ENCODE peak calls at places on chromosome 21, in nine cellular contexts. I is EL; B is heart right ventricle; W is PC-3; Q is sciatic nerve; E is stimulated activated naive B cell treated with anti-CD40 and anti-IgM and Interleukin-4, amounts not matched to agents 10 μg/mL and 1 μg/mL and 100 μg/mL, for 72 hours; Z is A549; V is GM06990; S is ecto neural progenitor cell. P is an unnamed sample.

GRCh38 chr21:45769239-45769758 is 125.8 kb downstream of the PCBP3 start:
- DNase-seq in E (no peak), B (no peak), Q (peak; percentile 25), Z (no peak), V (no peak), W (no peak), I (no peak), S (peak; percentile 40), P (no peak)

GRCh38 chr21:43768868-43769167 is 7.3 kb downstream of the CSTB start:
- DNase-seq in Q (no peak), E (no peak), S (no peak), Z (no peak), B (no peak), V (no peak), W (no peak), I (no peak), P (no peak)

GRCh38 chr21:28971171-28971570 is 21.5 kb downstream of the LTN1 start:
- DNase-seq in B (no peak), I (peak; percentile 20), V (no peak), E (no peak), W (no peak), S (no peak), Q (no peak), Z (no peak), P (no peak)

GRCh38 chr21:44255519-44255981 is 6.1 kb downstream of the DNMT3L start:
- DNase-seq in W (no peak), V (no peak), Q (no peak), B (no peak), I (no peak), E (no peak), S (no peak), Z (no peak), P (no peak)

GRCh38 chr21:45768011-45768740 is 124.7 kb downstream of the PCBP3 start:
- DNase-seq in E (no peak), S (no peak), B (no peak), V (no peak), I (no peak), Q (peak; percentile 35), Z (no peak), W (no peak), P (no peak)

GRCh38 chr21:26115346-26115745 is 55.2 kb downstream of the APP start:
- DNase-seq in E (no peak), S (no peak), Q (no peak), I (no peak), B (no peak), V (no peak), W (peak; percentile 70), Z (no peak), P (no peak)

GRCh38 chr21:44893948-44894656 is 20.6 kb upstream of the PTTG1IP start:
- DNase-seq in Z (no peak), I (no peak), E (no peak), W (no peak), Q (no peak), B (no peak), V (no peak), S (no peak), P (no peak)

GRCh38 chr21:35075546-35075945 is 26.4 kb upstream of the RUNX1 start:
- DNase-seq in B (no peak), Z (no peak), I (peak; percentile 73), E (no peak), S (no peak), W (no peak), Q (no peak), V (no peak), P (peak; percentile 32)

GRCh38 chr21:38479641-38480515 is 18.4 kb downstream of the ERG start:
- DNase-seq in S (no peak), B (no peak), V (no peak), Z (no peak), I (no peak), E (no peak), W (no peak), Q (no peak), P (peak; percentile 64)

GRCh38 chr21:20377250-20377649 is 621.0 kb upstream of the NCAM2 start:
- DNase-seq in S (no peak), E (no peak), V (no peak), B (no peak), Q (no peak), Z (no peak), I (no peak), W (no peak), P (no peak)

GRCh38 chr21:28975401-28975800 is 17.3 kb downstream of the LTN1 start:
- DNase-seq in Z (no peak), E (no peak), S (no peak), Q (no peak), I (peak; percentile 46), W (no peak), B (no peak), V (no peak), P (no peak)

GRCh38 chr21:42695324-42696025 is 42.1 kb downstream of the PDE9A start:
- DNase-seq in W (peak; percentile 32), B (peak; percentile 42), Q (no peak), E (no peak), S (no peak), Z (no peak), I (peak; percentile 13), V (no peak), P (no peak)

GRCh38 chr21:31295676-31296075 is 48.4 kb downstream of the TIAM1 start:
- DNase-seq in V (no peak), E (no peak), B (no peak), I (no peak), Z (no peak), S (no peak), Q (no peak), W (no peak), P (no peak)

GRCh38 chr21:26736449-26736848 is 108.8 kb downstream of the ADAMTS1 start:
- DNase-seq in B (no peak), S (no peak), Z (no peak), W (no peak), I (peak; percentile 23), V (no peak), E (no peak), Q (no peak), P (no peak)

GRCh38 chr21:38306833-38307232 is 50.0 kb downstream of the KCNJ15 start:
- DNase-seq in Z (no peak), Q (no peak), B (no peak), S (no peak), I (peak; percentile 73), V (no peak), E (no peak), W (no peak), P (no peak)

GRCh38 chr21:31634993-31635392 is 24.5 kb upstream of the SOD1 start:
- DNase-seq in B (no peak), V (no peak), I (no peak), Q (no peak), Z (no peak), S (no peak), E (no peak), W (no peak), P (no peak)

GRCh38 chr21:27475363-27475955 is 508.6 kb upstream of the ADAMTS5 start:
- DNase-seq in I (no peak), Q (no peak), W (no peak), V (no peak), E (no peak), S (no peak), Z (no peak), B (no peak), P (no peak)

GRCh38 chr21:37257526-37257966 is 9.6 kb downstream of the VPS26C start:
- DNase-seq in Q (no peak), V (no peak), W (peak; percentile 47), I (peak; percentile 50), B (peak; percentile 21), E (no peak), S (no peak), Z (peak; percentile 5), P (peak; percentile 8)

GRCh38 chr21:41024341-41025056 is 143.5 kb upstream of the BACE2 start:
- DNase-seq in W (no peak), V (no peak), S (no peak), Q (no peak), B (no peak), I (no peak), E (no peak), Z (no peak), P (no peak)

GRCh38 chr21:45049725-45050359 is 24.5 kb upstream of the ADARB1 start:
- DNase-seq in E (no peak), B (no peak), S (no peak), Z (no peak), W (peak; percentile 10), Q (peak; percentile 46), V (no peak), I (no peak), P (no peak)

GRCh38 chr21:24204641-24205040 is 1402.6 kb downstream of the MRPL39 start:
- DNase-seq in Z (no peak), E (no peak), V (no peak), B (no peak), S (no peak), W (no peak), Q (no peak), I (no peak), P (no peak)

GRCh38 chr21:33121715-33122475 is 52.0 kb downstream of the OLIG1 start:
- DNase-seq in E (no peak), B (no peak), W (peak; percentile 34), V (no peak), Z (no peak), I (peak; percentile 21), Q (no peak), S (no peak), P (peak; percentile 55)

GRCh38 chr21:33059319-33059894 is 10.5 kb upstream of the OLIG1 start:
- DNase-seq in Z (no peak), E (no peak), Q (no peak), B (no peak), V (no peak), S (no peak), W (no peak), I (no peak), P (no peak)

GRCh38 chr21:35850542-35851103 is 209.7 kb downstream of the SETD4 start:
- DNase-seq in Q (no peak), V (peak; percentile 8), B (no peak), W (no peak), Z (no peak), I (peak; percentile 7), S (no peak), E (no peak), P (no peak)

GRCh38 chr21:16420086-16420724 is 690.4 kb downstream of the USP25 start:
- DNase-seq in S (no peak), V (no peak), E (no peak), Q (peak; percentile 66), B (peak; percentile 64), W (no peak), I (peak; percentile 44), Z (no peak), P (peak; percentile 2)

GRCh38 chr21:24470852-24471251 is 1136.4 kb downstream of the MRPL39 start:
- DNase-seq in Q (no peak), B (no peak), I (no peak), E (no peak), Z (no peak), V (no peak), S (no peak), W (no peak), P (no peak)

GRCh38 chr21:45952974-45953373 is 28.6 kb upstream of the COL6A1 start:
- DNase-seq in I (no peak), S (no peak), B (no peak), W (no peak), V (no peak), Q (no peak), Z (no peak), E (no peak), P (no peak)

GRCh38 chr21:39377444-39378050 is 28.7 kb upstream of the HMGN1 start:
- DNase-seq in V (no peak), E (no peak), Q (no peak), Z (no peak), B (no peak), W (peak; percentile 60), S (no peak), I (no peak), P (no peak)

GRCh38 chr21:38993561-38993960 is 187.8 kb downstream of the ETS2 start:
- DNase-seq in W (peak; percentile 94), Z (peak; percentile 15), I (peak; percentile 93), B (peak; percentile 77), S (no peak), Q (peak; percentile 78), V (no peak), E (no peak), P (peak; percentile 91)

GRCh38 chr21:37453350-37453749 is 86.8 kb downstream of the DYRK1A start:
- DNase-seq in B (no peak), I (no peak), W (no peak), Z (no peak), E (no peak), S (no peak), V (no peak), Q (no peak), P (no peak)

GRCh38 chr21:34147835-34148804 is 74.7 kb downstream of the MRPS6 start:
- DNase-seq in W (no peak), V (no peak), Q (no peak), E (no peak), S (no peak), Z (no peak), B (no peak), I (peak; percentile 11), P (no peak)